ENCODE peak calls at places on chromosomes 7 and 10, in four cellular contexts. V is GM23248, U is PC-3, P is hepatocyte. A is an unnamed sample.
A peak's percentile ranks its signal among the peaks of the same experiment; 100 is the strongest.

GRCh38 chr10:74145133-74145532 is 5.5 kb downstream of the AP3M1 start:
- DNase-seq in U (peak; percentile 52), V (peak; percentile 83), P (peak; percentile 41), A (no peak)

GRCh38 chr7:112510743-112511110 is 29.9 kb downstream of the LSMEM1 start:
- DNase-seq in V (no peak), U (no peak), P (no peak), A (no peak)

GRCh38 chr7:151867912-151868804 is 8.8 kb downstream of the PRKAG2 start:
- DNase-seq in V (no peak), U (no peak), P (no peak), A (no peak)

GRCh38 chr7:159306012-159306411 is 161.3 kb upstream of the VIPR2 start:
- DNase-seq in P (no peak), V (no peak), U (no peak), A (no peak)

GRCh38 chr7:69213882-69214281 is 384.4 kb upstream of the AUTS2 start:
- DNase-seq in V (no peak), P (no peak), U (no peak), A (no peak)

GRCh38 chr7:91519241-91520200 is 255.3 kb downstream of the FZD1 start:
- DNase-seq in U (no peak), P (no peak), V (no peak), A (no peak)

GRCh38 chr10:11823989-11824346 is 812 bp downstream of the PROSER2 start:
- DNase-seq in P (no peak), U (no peak), V (peak; percentile 40), A (no peak)

GRCh38 chr7:37706807-37707206 is 23.2 kb downstream of the GPR141 start:
- DNase-seq in V (no peak), P (no peak), U (no peak), A (no peak)

GRCh38 chr7:28703054-28703765 is 254.9 kb downstream of the TRIL start:
- DNase-seq in P (no peak), V (no peak), U (no peak), A (no peak)

GRCh38 chr10:31318382-31318853 is 598 bp upstream of the ZEB1 start:
- DNase-seq in V (peak; percentile 83), P (peak; percentile 73), U (peak; percentile 75), A (peak; percentile 59)

GRCh38 chr7:46003896-46004875 is 83.1 kb upstream of the IGFBP3 start:
- DNase-seq in U (peak; percentile 95), P (no peak), V (peak; percentile 96), A (peak; percentile 52)

GRCh38 chr10:132522521-132523411 is 14.8 kb upstream of the INPP5A start:
- DNase-seq in V (no peak), U (no peak), P (no peak), A (no peak)

GRCh38 chr10:119807960-119808697 is 64.5 kb downstream of the MCMBP start:
- DNase-seq in P (no peak), U (no peak), V (peak; percentile 71), A (no peak)

GRCh38 chr7:5406957-5407930 is 16.4 kb downstream of the TNRC18 start:
- DNase-seq in P (no peak), U (no peak), V (no peak), A (no peak)
- TF ChIP-seq EZH2 in P (no peak), U (no peak), V (no peak), A (no peak)

GRCh38 chr7:137976700-137977099 is 25.2 kb downstream of the CREB3L2 start:
- DNase-seq in U (no peak), P (no peak), V (peak; percentile 54), A (no peak)

GRCh38 chr7:137977173-137977572 is 24.7 kb downstream of the CREB3L2 start:
- DNase-seq in U (peak; percentile 49), V (peak; percentile 76), P (no peak), A (no peak)

GRCh38 chr7:137975223-137975622 is 26.7 kb downstream of the CREB3L2 start:
- DNase-seq in U (no peak), V (peak; percentile 92), P (no peak), A (no peak)

GRCh38 chr7:137978464-137979237 is 23.2 kb downstream of the CREB3L2 start:
- DNase-seq in V (peak; percentile 98), P (no peak), U (peak; percentile 92), A (peak; percentile 97)

DNA sequence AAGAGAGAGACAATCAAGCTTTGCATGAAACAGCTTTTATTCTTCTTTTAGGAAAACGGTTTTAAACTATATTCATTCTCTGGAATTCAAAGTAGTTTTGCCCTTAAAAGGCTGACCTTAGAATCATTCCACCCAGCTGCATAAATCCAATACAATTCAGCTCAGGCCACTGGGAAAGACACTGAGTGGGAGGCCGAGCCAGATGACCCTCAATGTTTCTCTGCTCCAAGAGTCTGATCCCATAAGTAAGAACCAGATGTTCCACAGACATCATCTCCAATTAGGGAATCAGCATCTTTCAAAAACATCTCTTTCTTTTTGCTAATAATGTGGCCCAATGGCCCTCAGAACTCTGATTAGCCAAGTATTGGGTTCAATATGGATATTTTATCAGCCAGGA is 26.1 kb downstream of the CREB3L2 start:
- DNase-seq in V (peak; percentile 53), P (no peak), U (no peak), A (no peak)
- H3K4me2 ChIP-seq in V (peak overlapping the region; percentile 84), P (no peak overlapping the region), U (no peak overlapping the region), A (no peak overlapping the region)

DNA sequence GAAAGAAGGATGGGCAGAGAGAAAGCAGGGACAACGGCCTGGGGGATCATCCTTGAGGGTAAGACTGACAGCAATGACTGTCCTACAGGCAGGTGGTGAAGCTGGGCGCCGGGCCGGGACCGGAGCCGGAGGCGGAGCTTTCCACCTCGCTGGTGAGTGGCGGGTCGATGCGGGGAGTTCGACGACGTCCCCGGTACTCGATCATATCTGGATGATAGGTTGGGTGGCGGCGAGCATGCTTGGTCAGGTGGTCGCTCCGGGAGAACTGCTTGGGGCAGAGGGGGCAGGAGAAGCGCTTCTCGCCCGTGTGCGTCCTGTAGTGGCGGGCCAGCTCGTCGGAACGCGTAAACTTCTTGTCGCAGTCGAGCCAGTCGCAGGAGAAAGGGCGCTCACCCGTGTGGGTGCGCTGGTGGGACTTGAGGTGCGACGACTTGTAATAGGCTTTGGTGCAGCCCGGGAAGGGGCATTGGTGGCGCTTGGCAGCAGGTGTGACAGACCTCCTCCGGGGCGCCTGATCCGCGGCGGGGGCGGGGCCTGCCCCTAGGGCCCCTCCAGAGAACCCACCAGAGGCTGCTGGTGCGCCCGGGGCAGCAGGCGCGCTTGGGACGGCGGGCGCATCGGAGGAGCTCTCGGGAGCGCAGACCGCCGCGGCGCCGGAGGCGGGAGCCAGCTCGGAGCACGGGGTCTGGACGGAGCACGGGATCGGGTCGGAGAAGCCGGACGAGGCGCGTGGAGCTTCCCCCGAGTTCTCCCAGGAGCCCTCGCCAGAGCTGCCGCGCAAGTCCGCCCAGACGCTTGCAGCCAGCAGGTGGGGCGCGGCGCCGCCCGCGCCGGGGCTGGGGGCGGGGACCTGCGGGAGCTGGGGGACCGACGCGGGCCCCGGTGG is 784 bp downstream of the KLF14 start:
- DNase-seq in V (peak; percentile 41), P (peak; percentile 68), U (no peak), A (no peak)
- TF ChIP-seq EZH2 in V (no peak), P (peak; percentile 33), U (no peak), A (no peak)

DNA sequence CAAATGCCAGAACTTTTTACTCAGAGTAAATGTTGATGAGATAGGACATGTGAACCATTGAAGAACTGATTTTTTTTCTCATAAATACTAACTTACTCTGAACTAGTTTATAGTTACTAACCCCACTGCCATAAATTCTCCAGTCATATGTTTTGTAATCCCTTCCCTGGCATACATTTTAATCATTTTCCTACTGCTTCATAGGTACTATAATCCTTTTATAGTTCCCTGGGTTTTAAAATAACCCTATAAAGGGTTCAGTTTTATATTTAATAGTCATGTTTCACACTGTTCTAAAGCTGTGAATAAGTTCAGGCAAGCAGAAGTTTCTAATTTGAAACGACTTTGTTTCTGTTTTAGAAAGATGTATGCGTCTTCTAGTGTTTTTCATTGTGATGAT is 28.9 kb downstream of the CNNM2 start:
- DNase-seq in P (no peak), V (no peak), U (no peak), A (no peak)
- H3K4me2 ChIP-seq in P (no peak overlapping the region), V (no peak overlapping the region), U (no peak overlapping the region), A (no peak overlapping the region)

DNA sequence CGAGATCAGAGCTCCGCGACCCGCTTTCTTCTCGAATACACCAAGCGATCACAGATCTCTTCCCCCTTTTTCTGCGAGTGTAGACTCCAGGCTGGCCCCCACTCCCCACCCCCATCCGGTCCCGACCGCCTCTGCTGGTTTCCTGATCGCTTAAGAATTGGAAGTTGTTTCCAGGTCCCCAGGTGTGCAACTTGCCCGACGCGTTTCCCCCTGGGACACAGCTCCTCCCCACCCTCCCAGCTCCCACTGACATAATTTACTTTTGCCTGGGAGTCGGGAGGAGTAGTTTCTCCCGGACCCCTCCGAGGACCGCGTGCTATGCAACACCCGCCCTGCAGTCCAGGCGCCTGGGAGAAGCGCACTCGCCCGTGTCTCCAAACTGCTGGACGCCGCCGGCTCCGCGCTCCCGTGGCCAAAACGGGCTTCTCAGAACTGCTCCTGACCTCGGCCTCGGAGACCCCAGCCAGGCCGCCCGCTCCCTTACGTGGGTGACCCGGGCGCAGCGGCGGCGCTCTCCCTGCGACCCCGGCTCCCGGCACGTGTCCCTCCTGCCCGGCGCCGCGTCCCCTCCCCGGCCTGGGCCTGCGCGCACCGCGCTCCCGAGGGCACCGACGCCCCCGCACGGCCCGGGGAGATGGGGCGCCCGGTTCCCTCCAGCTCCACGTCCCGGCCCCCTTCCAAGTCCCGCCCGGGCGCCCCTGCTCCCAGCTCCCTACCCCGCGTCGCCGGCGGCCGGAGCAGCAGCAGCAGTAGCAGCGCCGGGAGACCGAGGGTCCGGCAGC is 463 bp downstream of the IL15RA start:
- DNase-seq in U (peak; percentile 30), P (peak; percentile 34), V (peak; percentile 74), A (no peak)
- TF ChIP-seq EZH2 in U (no peak), P (peak; percentile 9), V (no peak), A (no peak)

GRCh38 chr7:130353196-130353595 is 8.6 kb downstream of the CPA5 start:
- DNase-seq in P (no peak), U (no peak), V (no peak), A (peak; percentile 21)

GRCh38 chr7:130349911-130350782 is 5.5 kb downstream of the CPA5 start:
- DNase-seq in U (no peak), V (no peak), P (no peak), A (peak; percentile 80)

GRCh38 chr7:130350945-130351663 is 6.5 kb downstream of the CPA5 start:
- DNase-seq in P (no peak), U (no peak), V (no peak), A (no peak)

GRCh38 chr7:130351664-130352015 is 7.0 kb downstream of the CPA5 start:
- DNase-seq in U (no peak), P (no peak), V (no peak), A (no peak)

DNA sequence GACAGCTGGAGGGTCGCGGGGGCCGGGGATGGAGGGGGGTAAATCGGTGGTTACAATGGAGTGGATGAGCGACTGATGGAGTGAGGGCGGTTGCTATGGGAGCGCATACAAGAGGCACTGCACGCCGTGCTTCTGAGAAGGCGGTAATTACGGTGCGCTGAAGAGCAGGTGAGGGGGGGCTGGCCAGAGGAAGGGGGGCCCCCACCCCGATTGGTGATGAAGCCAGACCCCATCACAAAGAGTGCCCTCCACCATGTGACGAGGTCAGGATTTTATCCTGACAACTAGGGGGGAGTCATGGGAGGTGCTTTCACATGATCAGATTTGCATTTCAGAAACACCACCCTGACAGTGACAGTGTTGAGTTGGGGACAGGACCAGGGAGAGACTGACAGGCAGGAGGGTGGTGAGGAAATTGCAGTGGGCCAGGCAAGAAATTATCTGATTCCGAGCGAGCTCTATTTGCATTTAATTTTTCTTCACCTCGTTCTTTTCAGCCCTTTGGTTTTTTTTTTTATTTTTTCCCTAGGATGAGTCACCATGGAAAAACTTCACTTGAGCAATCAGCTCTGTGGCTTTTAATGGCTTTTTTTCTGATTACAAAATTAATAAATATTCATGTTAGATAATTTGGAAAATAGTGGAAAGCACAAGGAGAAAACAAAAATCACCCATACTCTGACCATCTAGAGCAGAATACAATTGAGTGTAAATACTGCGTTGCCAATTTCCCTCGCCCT is 7.9 kb downstream of the CPA5 start:
- DNase-seq in U (peak; percentile 55), P (no peak), V (peak; percentile 79), A (peak; percentile 72)
- H3K4me2 ChIP-seq in U (peak overlapping the region; percentile 61), P (no peak overlapping the region), V (peak overlapping the region; percentile 76), A (peak overlapping the region; percentile 55)